ENCODE peak calls at places on chromosomes 4 and X, in ten cellular contexts. One of them, this sample, is unnamed.

GRCh38 chr4:6421397-6421796 is 51.0 kb downstream of the PPP2R2C start:
- DNase-seq in uterus: no peak
- DNase-seq in right lobe of liver: no peak
- DNase-seq in sigmoid colon: no peak
- DNase-seq in HCT116: no peak
- DNase-seq in endothelial cell of umbilical vein: no peak
- DNase-seq in transverse colon: no peak
- DNase-seq in ovary: no peak
- DNase-seq in IMR-90: no peak
- DNase-seq in tibial nerve: no peak
- DNase-seq in this sample: no peak

GRCh38 chr4:2798399-2799301 is 5.8 kb downstream of the SH3BP2 start:
- DNase-seq in uterus: peak
- DNase-seq in right lobe of liver: peak
- DNase-seq in sigmoid colon: peak
- DNase-seq in HCT116: no peak
- DNase-seq in endothelial cell of umbilical vein: peak
- DNase-seq in transverse colon: peak
- DNase-seq in ovary: peak
- DNase-seq in IMR-90: no peak
- DNase-seq in tibial nerve: peak
- DNase-seq in this sample: peak

GRCh38 chrX:103431316-103431715 is 55.0 kb downstream of the BEX3 start:
- DNase-seq in uterus: no peak
- DNase-seq in right lobe of liver: no peak
- DNase-seq in sigmoid colon: no peak
- DNase-seq in HCT116: no peak
- DNase-seq in endothelial cell of umbilical vein: peak
- DNase-seq in transverse colon: no peak
- DNase-seq in ovary: no peak
- DNase-seq in IMR-90: peak
- DNase-seq in tibial nerve: no peak
- DNase-seq in this sample: no peak

GRCh38 chrX:40539214-40540142 is 41.3 kb upstream of the ATP6AP2 start:
- DNase-seq in uterus: peak
- DNase-seq in right lobe of liver: peak
- DNase-seq in sigmoid colon: peak
- DNase-seq in HCT116: no peak
- DNase-seq in endothelial cell of umbilical vein: no peak
- DNase-seq in transverse colon: peak
- DNase-seq in ovary: no peak
- DNase-seq in IMR-90: peak
- DNase-seq in tibial nerve: no peak
- DNase-seq in this sample: peak

GRCh38 chr4:121237069-121237399 is 72.9 kb upstream of the TNIP3 start:
- DNase-seq in uterus: no peak
- DNase-seq in right lobe of liver: no peak
- DNase-seq in sigmoid colon: no peak
- DNase-seq in HCT116: no peak
- DNase-seq in endothelial cell of umbilical vein: no peak
- DNase-seq in transverse colon: no peak
- DNase-seq in ovary: no peak
- DNase-seq in IMR-90: no peak
- DNase-seq in tibial nerve: no peak
- DNase-seq in this sample: no peak

GRCh38 chrX:138756234-138756633 is 44.7 kb upstream of the FGF13 start:
- DNase-seq in uterus: no peak
- DNase-seq in right lobe of liver: peak
- DNase-seq in sigmoid colon: no peak
- DNase-seq in HCT116: no peak
- DNase-seq in endothelial cell of umbilical vein: no peak
- DNase-seq in transverse colon: no peak
- DNase-seq in ovary: peak
- DNase-seq in IMR-90: no peak
- DNase-seq in tibial nerve: no peak
- DNase-seq in this sample: no peak

GRCh38 chrX:107672955-107673378 is 44.7 kb downstream of the PRPS1 start:
- DNase-seq in uterus: peak
- DNase-seq in right lobe of liver: peak
- DNase-seq in sigmoid colon: peak
- DNase-seq in HCT116: peak
- DNase-seq in endothelial cell of umbilical vein: peak
- DNase-seq in transverse colon: peak
- DNase-seq in ovary: peak
- DNase-seq in IMR-90: peak
- DNase-seq in tibial nerve: peak
- DNase-seq in this sample: peak

GRCh38 chrX:27863813-27864212 is 56.0 kb downstream of the MAGEB10 start:
- DNase-seq in uterus: no peak
- DNase-seq in right lobe of liver: no peak
- DNase-seq in sigmoid colon: no peak
- DNase-seq in HCT116: no peak
- DNase-seq in endothelial cell of umbilical vein: no peak
- DNase-seq in transverse colon: no peak
- DNase-seq in ovary: no peak
- DNase-seq in IMR-90: no peak
- DNase-seq in tibial nerve: no peak
- DNase-seq in this sample: no peak

GRCh38 chr4:21181716-21182115 is 481.5 kb downstream of the PACRGL start:
- DNase-seq in uterus: no peak
- DNase-seq in right lobe of liver: no peak
- DNase-seq in sigmoid colon: no peak
- DNase-seq in HCT116: no peak
- DNase-seq in endothelial cell of umbilical vein: no peak
- DNase-seq in transverse colon: no peak
- DNase-seq in ovary: no peak
- DNase-seq in IMR-90: no peak
- DNase-seq in tibial nerve: no peak
- DNase-seq in this sample: no peak

GRCh38 chr4:111991163-111991562 is 154.1 kb upstream of the FAM241A start:
- DNase-seq in uterus: no peak
- DNase-seq in right lobe of liver: no peak
- DNase-seq in sigmoid colon: no peak
- DNase-seq in HCT116: no peak
- DNase-seq in endothelial cell of umbilical vein: no peak
- DNase-seq in transverse colon: no peak
- DNase-seq in ovary: no peak
- DNase-seq in IMR-90: no peak
- DNase-seq in tibial nerve: no peak
- DNase-seq in this sample: no peak

GRCh38 chr4:1033840-1034551 is 22.6 kb downstream of the FGFRL1 start:
- DNase-seq in uterus: no peak
- DNase-seq in right lobe of liver: no peak
- DNase-seq in sigmoid colon: no peak
- DNase-seq in HCT116: no peak
- DNase-seq in endothelial cell of umbilical vein: peak
- DNase-seq in transverse colon: no peak
- DNase-seq in ovary: peak
- DNase-seq in IMR-90: peak
- DNase-seq in tibial nerve: peak
- DNase-seq in this sample: peak

GRCh38 chr4:16253127-16253960 is 27.1 kb upstream of the TAPT1 start:
- DNase-seq in uterus: no peak
- DNase-seq in right lobe of liver: no peak
- DNase-seq in sigmoid colon: no peak
- DNase-seq in HCT116: no peak
- DNase-seq in endothelial cell of umbilical vein: no peak
- DNase-seq in transverse colon: no peak
- DNase-seq in ovary: no peak
- DNase-seq in IMR-90: peak
- DNase-seq in tibial nerve: no peak
- DNase-seq in this sample: no peak

GRCh38 chr4:56272003-56272402 is 115.3 kb downstream of the AASDH start:
- DNase-seq in uterus: no peak
- DNase-seq in right lobe of liver: peak
- DNase-seq in sigmoid colon: no peak
- DNase-seq in HCT116: no peak
- DNase-seq in endothelial cell of umbilical vein: no peak
- DNase-seq in transverse colon: peak
- DNase-seq in ovary: no peak
- DNase-seq in IMR-90: no peak
- DNase-seq in tibial nerve: no peak
- DNase-seq in this sample: no peak

GRCh38 chrX:111360839-111361238 is 51.2 kb downstream of the DCX start:
- DNase-seq in uterus: no peak
- DNase-seq in right lobe of liver: no peak
- DNase-seq in sigmoid colon: no peak
- DNase-seq in HCT116: no peak
- DNase-seq in endothelial cell of umbilical vein: no peak
- DNase-seq in transverse colon: no peak
- DNase-seq in ovary: no peak
- DNase-seq in IMR-90: no peak
- DNase-seq in tibial nerve: no peak
- DNase-seq in this sample: no peak
- TF ChIP-seq POLR2A in uterus: no peak
- TF ChIP-seq POLR2A in right lobe of liver: no peak
- TF ChIP-seq POLR2A in sigmoid colon: no peak
- TF ChIP-seq POLR2A in HCT116: no peak
- TF ChIP-seq POLR2A in endothelial cell of umbilical vein: no peak
- TF ChIP-seq POLR2A in transverse colon: no peak
- TF ChIP-seq POLR2A in ovary: no peak
- TF ChIP-seq POLR2A in IMR-90: no peak
- TF ChIP-seq POLR2A in tibial nerve: no peak
- TF ChIP-seq POLR2A in this sample: no peak

DNA sequence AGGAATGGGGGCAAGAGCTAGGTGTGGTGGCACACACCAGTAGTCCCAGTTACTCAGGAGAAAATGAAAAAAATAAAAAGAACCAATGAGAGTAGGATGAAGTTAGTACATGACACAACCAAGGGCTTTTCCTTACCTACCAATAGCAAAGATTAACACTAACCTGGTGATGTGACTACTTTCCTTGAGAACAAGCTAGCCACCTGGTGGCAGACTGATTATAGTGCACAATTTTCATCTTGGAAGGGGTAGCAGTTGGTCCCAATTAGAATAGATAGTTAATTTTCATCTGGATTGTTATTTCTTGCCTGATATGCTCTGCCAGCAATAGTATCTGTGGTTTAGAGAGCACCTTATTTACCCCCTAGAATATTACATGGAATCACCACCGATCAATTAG is 1216.8 kb upstream of the PABPC4L start:
- DNase-seq in uterus: no peak
- DNase-seq in right lobe of liver: no peak
- DNase-seq in sigmoid colon: no peak
- DNase-seq in HCT116: peak
- DNase-seq in endothelial cell of umbilical vein: no peak
- DNase-seq in transverse colon: no peak
- DNase-seq in ovary: no peak
- DNase-seq in IMR-90: peak
- DNase-seq in tibial nerve: no peak
- DNase-seq in this sample: no peak
- TF ChIP-seq CTCF in uterus: no peak
- TF ChIP-seq CTCF in right lobe of liver: peak
- TF ChIP-seq CTCF in sigmoid colon: no peak
- TF ChIP-seq CTCF in HCT116: peak
- TF ChIP-seq CTCF in endothelial cell of umbilical vein: peak
- TF ChIP-seq CTCF in transverse colon: no peak
- TF ChIP-seq CTCF in ovary: no peak
- TF ChIP-seq CTCF in IMR-90: peak
- TF ChIP-seq CTCF in tibial nerve: no peak
- TF ChIP-seq CTCF in this sample: no peak

GRCh38 chr4:98567611-98568010 is 90.8 kb downstream of the TSPAN5 start:
- DNase-seq in uterus: no peak
- DNase-seq in right lobe of liver: no peak
- DNase-seq in sigmoid colon: no peak
- DNase-seq in HCT116: no peak
- DNase-seq in endothelial cell of umbilical vein: no peak
- DNase-seq in transverse colon: no peak
- DNase-seq in ovary: no peak
- DNase-seq in IMR-90: no peak
- DNase-seq in tibial nerve: no peak
- DNase-seq in this sample: no peak

GRCh38 chr4:98566491-98567008 is 91.9 kb downstream of the TSPAN5 start:
- DNase-seq in uterus: no peak
- DNase-seq in right lobe of liver: no peak
- DNase-seq in sigmoid colon: peak
- DNase-seq in HCT116: no peak
- DNase-seq in endothelial cell of umbilical vein: no peak
- DNase-seq in transverse colon: no peak
- DNase-seq in ovary: no peak
- DNase-seq in IMR-90: peak
- DNase-seq in tibial nerve: no peak
- DNase-seq in this sample: no peak

GRCh38 chr4:98565646-98566403 is 92.6 kb downstream of the TSPAN5 start:
- DNase-seq in uterus: no peak
- DNase-seq in right lobe of liver: no peak
- DNase-seq in sigmoid colon: no peak
- DNase-seq in HCT116: no peak
- DNase-seq in endothelial cell of umbilical vein: no peak
- DNase-seq in transverse colon: no peak
- DNase-seq in ovary: no peak
- DNase-seq in IMR-90: no peak
- DNase-seq in tibial nerve: no peak
- DNase-seq in this sample: no peak

GRCh38 chr4:98568896-98569663 is 89.3 kb downstream of the TSPAN5 start:
- DNase-seq in uterus: no peak
- DNase-seq in right lobe of liver: no peak
- DNase-seq in sigmoid colon: no peak
- DNase-seq in HCT116: no peak
- DNase-seq in endothelial cell of umbilical vein: peak
- DNase-seq in transverse colon: no peak
- DNase-seq in ovary: no peak
- DNase-seq in IMR-90: no peak
- DNase-seq in tibial nerve: no peak
- DNase-seq in this sample: no peak

GRCh38 chr4:98564847-98565246 is 93.6 kb downstream of the TSPAN5 start:
- DNase-seq in uterus: no peak
- DNase-seq in right lobe of liver: no peak
- DNase-seq in sigmoid colon: no peak
- DNase-seq in HCT116: no peak
- DNase-seq in endothelial cell of umbilical vein: no peak
- DNase-seq in transverse colon: no peak
- DNase-seq in ovary: no peak
- DNase-seq in IMR-90: no peak
- DNase-seq in tibial nerve: no peak
- DNase-seq in this sample: no peak
- H3K27ac ChIP-seq in uterus: peak
- H3K27ac ChIP-seq in right lobe of liver: no peak
- H3K27ac ChIP-seq in sigmoid colon: peak
- H3K27ac ChIP-seq in HCT116: no peak
- H3K27ac ChIP-seq in endothelial cell of umbilical vein: no peak
- H3K27ac ChIP-seq in transverse colon: no peak
- H3K27ac ChIP-seq in ovary: no peak
- H3K27ac ChIP-seq in IMR-90: no peak
- H3K27ac ChIP-seq in tibial nerve: no peak
- H3K27ac ChIP-seq in this sample: no peak

DNA sequence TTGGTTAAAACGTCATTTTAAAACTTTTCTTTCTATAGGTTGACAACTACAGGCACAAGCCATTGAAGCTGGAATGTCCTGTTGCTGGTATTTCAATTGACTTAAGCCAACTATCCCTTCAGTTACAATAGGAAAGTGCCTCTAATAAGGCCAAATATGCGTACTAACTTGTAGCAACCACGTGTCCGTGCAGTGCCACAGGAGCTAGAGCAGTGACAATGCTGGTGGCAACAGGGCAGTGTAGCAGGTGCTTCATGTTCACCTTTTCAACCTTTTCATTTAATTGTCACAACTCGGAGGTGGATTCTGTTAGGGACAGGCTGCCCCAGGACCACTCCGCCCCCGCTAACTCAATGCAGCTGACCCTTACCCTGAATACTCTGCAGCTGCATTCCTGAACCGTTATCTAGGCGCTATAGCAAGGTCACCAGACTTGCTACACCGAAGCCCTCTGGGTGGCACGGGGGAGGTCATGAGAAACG is 37.7 kb downstream of the ERVMER34-1 start:
- DNase-seq in uterus: no peak
- DNase-seq in right lobe of liver: no peak
- DNase-seq in sigmoid colon: no peak
- DNase-seq in HCT116: no peak
- DNase-seq in endothelial cell of umbilical vein: peak
- DNase-seq in transverse colon: no peak
- DNase-seq in ovary: no peak
- DNase-seq in IMR-90: peak
- DNase-seq in tibial nerve: no peak
- DNase-seq in this sample: peak
- TF ChIP-seq POLR2A in uterus: no peak
- TF ChIP-seq POLR2A in right lobe of liver: no peak
- TF ChIP-seq POLR2A in sigmoid colon: no peak
- TF ChIP-seq POLR2A in HCT116: no peak
- TF ChIP-seq POLR2A in endothelial cell of umbilical vein: no peak
- TF ChIP-seq POLR2A in transverse colon: no peak
- TF ChIP-seq POLR2A in ovary: no peak
- TF ChIP-seq POLR2A in IMR-90: no peak
- TF ChIP-seq POLR2A in tibial nerve: no peak
- TF ChIP-seq POLR2A in this sample: no peak